ENCODE peak calls at places on chromosomes 7 and 10, in ten cellular contexts. V, K, N, R, Q, D, E, M, O and F are unnamed samples.
A peak's percentile ranks its signal among the peaks of the same experiment; 100 is the strongest.

GRCh38 chr10:131144711-131145375 is 166.7 kb downstream of the TCERG1L start:
- DNase-seq in V (no peak), K (no peak), N (no peak), R (no peak), Q (no peak), D (no peak), E (no peak), M (no peak), O (no peak), F (no peak)

GRCh38 chr7:57179776-57180415 is 47.7 kb upstream of the ZNF479 start:
- DNase-seq in V (peak; percentile 6), K (no peak), N (no peak), R (no peak), Q (no peak), D (no peak), E (no peak), M (no peak), O (no peak), F (no peak)

GRCh38 chr10:123966896-123967231 is 75.3 kb upstream of the CPXM2 start:
- DNase-seq in V (no peak), K (no peak), N (no peak), R (no peak), Q (no peak), D (no peak), E (no peak), M (no peak), O (no peak), F (no peak)

GRCh38 chr7:55307123-55307916 is 57.8 kb upstream of the LANCL2 start:
- DNase-seq in V (no peak), K (no peak), N (no peak), R (no peak), Q (no peak), D (peak; percentile 21), E (no peak), M (peak; percentile 17), O (peak; percentile 68), F (no peak)

GRCh38 chr7:51075681-51076580 is 240.7 kb downstream of the COBL start:
- DNase-seq in V (no peak), K (no peak), N (no peak), R (no peak), Q (no peak), D (no peak), E (no peak), M (no peak), O (no peak), F (no peak)

GRCh38 chr7:96285579-96285978 is 36.3 kb downstream of the SLC25A13 start:
- DNase-seq in V (no peak), K (no peak), N (no peak), R (no peak), Q (no peak), D (no peak), E (no peak), M (no peak), O (no peak), F (no peak)

GRCh38 chr10:317926-318325 is 182.7 kb downstream of the ZMYND11 start:
- DNase-seq in V (no peak), K (no peak), N (no peak), R (no peak), Q (no peak), D (no peak), E (no peak), M (no peak), O (no peak), F (no peak)

GRCh38 chr7:144437370-144438191 is 34.1 kb upstream of the NOBOX start:
- DNase-seq in V (peak; percentile 17), K (peak; percentile 44), N (no peak), R (peak; percentile 70), Q (peak; percentile 2), D (peak; percentile 29), E (peak; percentile 17), M (peak; percentile 86), O (peak; percentile 40), F (peak; percentile 47)

GRCh38 chr7:27141138-27141537 is 2.3 kb downstream of the HOXA5 start:
- DNase-seq in V (no peak), K (no peak), N (no peak), R (no peak), Q (no peak), D (no peak), E (no peak), M (no peak), O (no peak), F (no peak)

GRCh38 chr7:27140108-27140842 is 3.2 kb downstream of the HOXA5 start:
- DNase-seq in V (no peak), K (no peak), N (no peak), R (no peak), Q (no peak), D (no peak), E (no peak), M (no peak), O (no peak), F (no peak)

GRCh38 chr7:27142562-27143021 is 889 bp downstream of the HOXA5 start:
- DNase-seq in V (no peak), K (no peak), N (peak; percentile 41), R (no peak), Q (no peak), D (no peak), E (no peak), M (no peak), O (no peak), F (no peak)

GRCh38 chr7:27143022-27143949 is at the start of gene HOXA5:
- DNase-seq in V (peak; percentile 73), K (no peak), N (peak; percentile 86), R (no peak), Q (peak; percentile 100), D (peak; percentile 92), E (no peak), M (no peak), O (peak; percentile 88), F (peak; percentile 96)

DNA sequence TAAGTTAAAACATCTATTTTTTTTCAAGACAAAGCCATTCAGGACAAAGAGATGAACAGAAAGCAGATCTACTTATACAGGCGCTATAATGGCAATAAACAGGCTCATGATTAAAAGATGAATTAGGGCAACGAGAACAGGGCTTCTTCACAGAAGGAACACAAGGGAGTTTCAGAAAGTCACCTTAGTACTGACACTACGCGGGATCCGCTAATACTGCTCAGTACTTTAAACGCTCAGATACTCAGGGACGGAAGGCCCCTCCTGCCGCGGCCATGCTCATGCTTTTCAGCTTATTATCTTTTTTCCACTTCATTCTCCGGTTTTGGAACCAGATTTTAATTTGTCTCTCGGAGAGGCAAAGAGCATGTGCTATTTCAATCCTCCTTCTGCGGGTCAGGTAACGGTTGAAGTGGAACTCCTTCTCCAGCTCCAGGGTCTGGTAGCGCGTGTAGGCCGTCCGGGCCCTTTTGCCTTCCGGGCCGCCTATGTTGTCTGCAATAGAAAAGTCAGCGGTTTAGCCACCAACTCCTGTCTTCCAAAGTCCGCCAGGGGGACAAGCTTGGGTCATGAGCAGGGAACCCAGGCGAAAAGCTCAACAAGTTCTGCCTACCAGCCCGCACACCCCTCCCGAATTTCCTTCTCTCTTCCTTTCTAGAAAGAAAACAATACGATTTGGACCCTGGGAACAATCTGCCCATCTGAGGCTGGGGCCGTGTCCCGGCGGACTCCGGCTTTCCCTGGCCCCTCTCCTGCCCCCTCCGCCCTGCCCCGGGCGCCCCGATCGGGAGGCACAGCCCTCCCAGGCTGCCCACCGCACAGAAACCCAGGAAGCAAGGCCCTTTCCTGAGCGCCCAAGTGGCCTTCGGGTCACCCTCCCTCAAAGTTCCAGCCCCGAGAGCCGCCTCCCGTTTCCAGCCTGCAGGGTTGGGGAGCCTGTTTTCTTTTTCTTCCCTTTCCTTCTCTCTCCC is 1.6 kb downstream of the HOXA5 start:
- DNase-seq in V (no peak), K (no peak), N (peak; percentile 53), R (no peak), Q (no peak), D (no peak), E (no peak), M (no peak), O (peak; percentile 67), F (peak; percentile 32)
- H3K27me3 ChIP-seq in V (no peaks in the 10 kb centered on the region), K (peaks cover 100% of the 10 kb centered on the region), N (no peaks in the 10 kb centered on the region), R (no peaks in the 10 kb centered on the region), Q (no peaks in the 10 kb centered on the region), D (peaks cover 99% of the 10 kb centered on the region), E (no peaks in the 10 kb centered on the region), M (peaks cover 97% of the 10 kb centered on the region), O (peaks cover 98% of the 10 kb centered on the region), F (no peaks in the 10 kb centered on the region)

GRCh38 chr10:112580267-112580666 is 133.3 kb downstream of the VTI1A start:
- DNase-seq in V (no peak), K (no peak), N (no peak), R (no peak), Q (no peak), D (no peak), E (no peak), M (no peak), O (no peak), F (no peak)
- TF ChIP-seq CTCF in V (no peak), K (no peak), N (no peak), R (no peak), Q (no peak), D (no peak), E (no peak), M (no peak), O (no peak), F (no peak)

GRCh38 chr7:82625377-82625776 is 181.8 kb upstream of the CACNA2D1 start:
- DNase-seq in V (no peak), K (no peak), N (no peak), R (no peak), Q (no peak), D (no peak), E (no peak), M (no peak), O (no peak), F (no peak)
- H3K27me3 ChIP-seq in V (no peaks in the 10 kb centered on the region), K (no peaks in the 10 kb centered on the region), N (peaks cover 3% of the 10 kb centered on the region), R (no peaks in the 10 kb centered on the region), Q (no peaks in the 10 kb centered on the region), D (no peaks in the 10 kb centered on the region), E (no peaks in the 10 kb centered on the region), M (no peaks in the 10 kb centered on the region), O (no peaks in the 10 kb centered on the region), F (no peaks in the 10 kb centered on the region)

GRCh38 chr7:76047305-76047810 is 442 bp downstream of the STYXL1 start:
- DNase-seq in V (no peak), K (no peak), N (no peak), R (no peak), Q (no peak), D (no peak), E (no peak), M (no peak), O (no peak), F (no peak)

GRCh38 chr7:76047811-76048667 is at the start of the genes MDH2 and STYXL1:
- DNase-seq in V (peak; percentile 93), K (peak; percentile 94), N (peak; percentile 98), R (peak; percentile 93), Q (peak; percentile 83), D (peak; percentile 88), E (peak; percentile 69), M (peak; percentile 94), O (peak; percentile 97), F (peak; percentile 83)

GRCh38 chr7:76049295-76049694 is 1.4 kb downstream of the MDH2 start:
- DNase-seq in V (no peak), K (no peak), N (no peak), R (no peak), Q (no peak), D (no peak), E (no peak), M (no peak), O (no peak), F (no peak)

GRCh38 chr7:76050545-76050944 is 2.6 kb downstream of the MDH2 start:
- DNase-seq in V (no peak), K (no peak), N (no peak), R (no peak), Q (no peak), D (no peak), E (no peak), M (no peak), O (no peak), F (no peak)

DNA sequence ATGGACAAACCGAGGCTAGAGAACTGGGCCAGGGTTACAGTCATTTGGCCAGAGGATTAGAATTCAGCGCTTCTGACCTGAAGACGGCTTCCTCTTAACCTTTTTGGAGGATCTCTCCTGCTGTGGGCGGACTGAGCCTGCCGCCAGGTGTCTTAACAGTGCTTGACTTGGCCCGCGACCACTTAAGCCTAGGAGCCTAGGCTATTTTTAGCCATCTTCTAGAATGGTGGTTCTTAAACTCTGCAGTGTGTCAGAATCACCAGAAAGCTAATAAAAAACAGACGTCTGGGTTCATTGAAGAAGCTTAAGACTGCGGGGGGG is 722 bp downstream of the MDH2 start:
- DNase-seq in V (no peak), K (no peak), N (peak; percentile 73), R (no peak), Q (no peak), D (no peak), E (no peak), M (no peak), O (peak; percentile 56), F (no peak)
- TF ChIP-seq CTCF in V (no peak), K (no peak), N (peak; percentile 11), R (no peak), Q (no peak), D (no peak), E (no peak), M (peak; percentile 41), O (peak; percentile 34), F (peak; percentile 34)